ENCODE peak calls at places on chromosome 17, in nine cellular contexts. One of them, this sample, is unnamed.

GRCh38 chr17:14321476-14321949 is 20.6 kb downstream of the HS3ST3B1 start:
- DNase-seq in neuronal stem cell: no peak
- DNase-seq in HuH-7.5: no peak
- DNase-seq in omental fat pad: no peak
- DNase-seq in lower lobe of right lung: no peak
- DNase-seq in fibroblast of lung: peak; percentile 73
- DNase-seq in amniotic stem cell: no peak
- DNase-seq in NCI-H446: no peak
- DNase-seq in activated CD4-positive, alpha-beta T cell treated with anti-CD3 and anti-CD28 coated beads for 24 hours: no peak
- DNase-seq in this sample: no peak

GRCh38 chr17:15278381-15278780 is 13.3 kb upstream of the PMP22 start:
- DNase-seq in neuronal stem cell: no peak
- DNase-seq in HuH-7.5: no peak
- DNase-seq in omental fat pad: no peak
- DNase-seq in lower lobe of right lung: no peak
- DNase-seq in fibroblast of lung: peak; percentile 16
- DNase-seq in amniotic stem cell: no peak
- DNase-seq in NCI-H446: no peak
- DNase-seq in activated CD4-positive, alpha-beta T cell treated with anti-CD3 and anti-CD28 coated beads for 24 hours: no peak
- DNase-seq in this sample: no peak

GRCh38 chr17:63366238-63366561 is 79.9 kb downstream of the CYB561 start:
- DNase-seq in neuronal stem cell: no peak
- DNase-seq in HuH-7.5: no peak
- DNase-seq in omental fat pad: no peak
- DNase-seq in lower lobe of right lung: no peak
- DNase-seq in fibroblast of lung: no peak
- DNase-seq in amniotic stem cell: no peak
- DNase-seq in NCI-H446: no peak
- DNase-seq in activated CD4-positive, alpha-beta T cell treated with anti-CD3 and anti-CD28 coated beads for 24 hours: no peak
- DNase-seq in this sample: no peak

GRCh38 chr17:65023791-65024190 is 32.7 kb downstream of the GNA13 start:
- DNase-seq in neuronal stem cell: no peak
- DNase-seq in HuH-7.5: no peak
- DNase-seq in omental fat pad: no peak
- DNase-seq in lower lobe of right lung: no peak
- DNase-seq in fibroblast of lung: no peak
- DNase-seq in amniotic stem cell: no peak
- DNase-seq in NCI-H446: peak; percentile 4
- DNase-seq in activated CD4-positive, alpha-beta T cell treated with anti-CD3 and anti-CD28 coated beads for 24 hours: no peak
- DNase-seq in this sample: no peak

GRCh38 chr17:76685366-76685765 is 25.4 kb downstream of the MXRA7 start:
- DNase-seq in neuronal stem cell: no peak
- DNase-seq in HuH-7.5: no peak
- DNase-seq in omental fat pad: no peak
- DNase-seq in lower lobe of right lung: no peak
- DNase-seq in fibroblast of lung: no peak
- DNase-seq in amniotic stem cell: no peak
- DNase-seq in NCI-H446: no peak
- DNase-seq in activated CD4-positive, alpha-beta T cell treated with anti-CD3 and anti-CD28 coated beads for 24 hours: no peak
- DNase-seq in this sample: no peak

GRCh38 chr17:46123607-46124006 is 69.6 kb downstream of the KANSL1 start:
- DNase-seq in neuronal stem cell: no peak
- DNase-seq in HuH-7.5: no peak
- DNase-seq in omental fat pad: no peak
- DNase-seq in lower lobe of right lung: no peak
- DNase-seq in fibroblast of lung: no peak
- DNase-seq in amniotic stem cell: no peak
- DNase-seq in NCI-H446: no peak
- DNase-seq in activated CD4-positive, alpha-beta T cell treated with anti-CD3 and anti-CD28 coated beads for 24 hours: no peak
- DNase-seq in this sample: no peak

GRCh38 chr17:9643611-9644010 is 1.7 kb upstream of the USP43 start:
- DNase-seq in neuronal stem cell: no peak
- DNase-seq in HuH-7.5: no peak
- DNase-seq in omental fat pad: no peak
- DNase-seq in lower lobe of right lung: no peak
- DNase-seq in fibroblast of lung: peak; percentile 69
- DNase-seq in amniotic stem cell: no peak
- DNase-seq in NCI-H446: no peak
- DNase-seq in activated CD4-positive, alpha-beta T cell treated with anti-CD3 and anti-CD28 coated beads for 24 hours: no peak
- DNase-seq in this sample: no peak

GRCh38 chr17:57557793-57558681 is 187.1 kb downstream of the CCDC182 start:
- DNase-seq in neuronal stem cell: no peak
- DNase-seq in HuH-7.5: no peak
- DNase-seq in omental fat pad: no peak
- DNase-seq in lower lobe of right lung: no peak
- DNase-seq in fibroblast of lung: peak; percentile 86
- DNase-seq in amniotic stem cell: peak; percentile 18
- DNase-seq in NCI-H446: no peak
- DNase-seq in activated CD4-positive, alpha-beta T cell treated with anti-CD3 and anti-CD28 coated beads for 24 hours: no peak
- DNase-seq in this sample: peak; percentile 82

GRCh38 chr17:19020016-19020415 is 15.5 kb upstream of the FAM83G start:
- DNase-seq in neuronal stem cell: no peak
- DNase-seq in HuH-7.5: no peak
- DNase-seq in omental fat pad: no peak
- DNase-seq in lower lobe of right lung: no peak
- DNase-seq in fibroblast of lung: no peak
- DNase-seq in amniotic stem cell: no peak
- DNase-seq in NCI-H446: no peak
- DNase-seq in activated CD4-positive, alpha-beta T cell treated with anti-CD3 and anti-CD28 coated beads for 24 hours: no peak
- DNase-seq in this sample: no peak

GRCh38 chr17:37516131-37516561 is 26.5 kb downstream of the DUSP14 start:
- DNase-seq in neuronal stem cell: no peak
- DNase-seq in HuH-7.5: no peak
- DNase-seq in omental fat pad: no peak
- DNase-seq in lower lobe of right lung: no peak
- DNase-seq in fibroblast of lung: peak; percentile 81
- DNase-seq in amniotic stem cell: no peak
- DNase-seq in NCI-H446: no peak
- DNase-seq in activated CD4-positive, alpha-beta T cell treated with anti-CD3 and anti-CD28 coated beads for 24 hours: no peak
- DNase-seq in this sample: no peak

GRCh38 chr17:49252148-49252682 is 21.6 kb upstream of the PHOSPHO1 start:
- DNase-seq in neuronal stem cell: no peak
- DNase-seq in HuH-7.5: no peak
- DNase-seq in omental fat pad: no peak
- DNase-seq in lower lobe of right lung: peak; percentile 56
- DNase-seq in fibroblast of lung: no peak
- DNase-seq in amniotic stem cell: no peak
- DNase-seq in NCI-H446: no peak
- DNase-seq in activated CD4-positive, alpha-beta T cell treated with anti-CD3 and anti-CD28 coated beads for 24 hours: no peak
- DNase-seq in this sample: no peak

GRCh38 chr17:1004769-1005295 is 7.9 kb downstream of the TIMM22 start:
- DNase-seq in neuronal stem cell: no peak
- DNase-seq in HuH-7.5: no peak
- DNase-seq in omental fat pad: no peak
- DNase-seq in lower lobe of right lung: no peak
- DNase-seq in fibroblast of lung: no peak
- DNase-seq in amniotic stem cell: no peak
- DNase-seq in NCI-H446: no peak
- DNase-seq in activated CD4-positive, alpha-beta T cell treated with anti-CD3 and anti-CD28 coated beads for 24 hours: no peak
- DNase-seq in this sample: no peak

GRCh38 chr17:64200080-64201042 is 62.7 kb downstream of the TEX2 start:
- DNase-seq in neuronal stem cell: no peak
- DNase-seq in HuH-7.5: no peak
- DNase-seq in omental fat pad: no peak
- DNase-seq in lower lobe of right lung: no peak
- DNase-seq in fibroblast of lung: peak; percentile 75
- DNase-seq in amniotic stem cell: no peak
- DNase-seq in NCI-H446: no peak
- DNase-seq in activated CD4-positive, alpha-beta T cell treated with anti-CD3 and anti-CD28 coated beads for 24 hours: no peak
- DNase-seq in this sample: no peak

GRCh38 chr17:27579897-27580321 is 51.1 kb upstream of the LGALS9 start:
- DNase-seq in neuronal stem cell: no peak
- DNase-seq in HuH-7.5: no peak
- DNase-seq in omental fat pad: no peak
- DNase-seq in lower lobe of right lung: no peak
- DNase-seq in fibroblast of lung: no peak
- DNase-seq in amniotic stem cell: no peak
- DNase-seq in NCI-H446: no peak
- DNase-seq in activated CD4-positive, alpha-beta T cell treated with anti-CD3 and anti-CD28 coated beads for 24 hours: no peak
- DNase-seq in this sample: no peak

GRCh38 chr17:34755371-34755770 is 176.0 kb downstream of the TMEM132E start:
- DNase-seq in neuronal stem cell: no peak
- DNase-seq in HuH-7.5: no peak
- DNase-seq in omental fat pad: no peak
- DNase-seq in lower lobe of right lung: no peak
- DNase-seq in fibroblast of lung: no peak
- DNase-seq in amniotic stem cell: no peak
- DNase-seq in NCI-H446: no peak
- DNase-seq in activated CD4-positive, alpha-beta T cell treated with anti-CD3 and anti-CD28 coated beads for 24 hours: no peak
- DNase-seq in this sample: no peak

GRCh38 chr17:33140413-33141099 is 148.9 kb downstream of the SPACA3 start:
- DNase-seq in neuronal stem cell: no peak
- DNase-seq in HuH-7.5: no peak
- DNase-seq in omental fat pad: no peak
- DNase-seq in lower lobe of right lung: no peak
- DNase-seq in fibroblast of lung: peak; percentile 8
- DNase-seq in amniotic stem cell: no peak
- DNase-seq in NCI-H446: no peak
- DNase-seq in activated CD4-positive, alpha-beta T cell treated with anti-CD3 and anti-CD28 coated beads for 24 hours: no peak
- DNase-seq in this sample: no peak

GRCh38 chr17:72376486-72377345 is 255.9 kb downstream of the SOX9 start:
- DNase-seq in neuronal stem cell: no peak
- DNase-seq in HuH-7.5: no peak
- DNase-seq in omental fat pad: no peak
- DNase-seq in lower lobe of right lung: no peak
- DNase-seq in fibroblast of lung: no peak
- DNase-seq in amniotic stem cell: no peak
- DNase-seq in NCI-H446: peak; percentile 49
- DNase-seq in activated CD4-positive, alpha-beta T cell treated with anti-CD3 and anti-CD28 coated beads for 24 hours: no peak
- DNase-seq in this sample: no peak

GRCh38 chr17:61007980-61008379 is 330.3 kb downstream of the BCAS3 start:
- DNase-seq in neuronal stem cell: no peak
- DNase-seq in HuH-7.5: no peak
- DNase-seq in omental fat pad: no peak
- DNase-seq in lower lobe of right lung: no peak
- DNase-seq in fibroblast of lung: no peak
- DNase-seq in amniotic stem cell: no peak
- DNase-seq in NCI-H446: no peak
- DNase-seq in activated CD4-positive, alpha-beta T cell treated with anti-CD3 and anti-CD28 coated beads for 24 hours: no peak
- DNase-seq in this sample: no peak

GRCh38 chr17:76827736-76828135 is 40.5 kb upstream of the MGAT5B start:
- DNase-seq in neuronal stem cell: no peak
- DNase-seq in HuH-7.5: no peak
- DNase-seq in omental fat pad: no peak
- DNase-seq in lower lobe of right lung: no peak
- DNase-seq in fibroblast of lung: no peak
- DNase-seq in amniotic stem cell: no peak
- DNase-seq in NCI-H446: no peak
- DNase-seq in activated CD4-positive, alpha-beta T cell treated with anti-CD3 and anti-CD28 coated beads for 24 hours: no peak
- DNase-seq in this sample: no peak

GRCh38 chr17:65297384-65297783 is 160.2 kb downstream of the RGS9 start:
- DNase-seq in neuronal stem cell: no peak
- DNase-seq in HuH-7.5: no peak
- DNase-seq in omental fat pad: no peak
- DNase-seq in lower lobe of right lung: no peak
- DNase-seq in fibroblast of lung: peak; percentile 40
- DNase-seq in amniotic stem cell: no peak
- DNase-seq in NCI-H446: no peak
- DNase-seq in activated CD4-positive, alpha-beta T cell treated with anti-CD3 and anti-CD28 coated beads for 24 hours: no peak
- DNase-seq in this sample: no peak

GRCh38 chr17:16988749-16989229 is 16.9 kb upstream of the TNFRSF13B start:
- DNase-seq in neuronal stem cell: no peak
- DNase-seq in HuH-7.5: no peak
- DNase-seq in omental fat pad: no peak
- DNase-seq in lower lobe of right lung: no peak
- DNase-seq in fibroblast of lung: peak; percentile 17
- DNase-seq in amniotic stem cell: no peak
- DNase-seq in NCI-H446: no peak
- DNase-seq in activated CD4-positive, alpha-beta T cell treated with anti-CD3 and anti-CD28 coated beads for 24 hours: no peak
- DNase-seq in this sample: no peak

GRCh38 chr17:49694847-49695697 is 12.7 kb downstream of the SLC35B1 start:
- DNase-seq in neuronal stem cell: peak; percentile 57
- DNase-seq in HuH-7.5: peak; percentile 39
- DNase-seq in omental fat pad: peak; percentile 93
- DNase-seq in lower lobe of right lung: no peak
- DNase-seq in fibroblast of lung: no peak
- DNase-seq in amniotic stem cell: no peak
- DNase-seq in NCI-H446: peak; percentile 31
- DNase-seq in activated CD4-positive, alpha-beta T cell treated with anti-CD3 and anti-CD28 coated beads for 24 hours: peak; percentile 68
- DNase-seq in this sample: no peak

GRCh38 chr17:60817187-60817586 is 139.5 kb downstream of the BCAS3 start:
- DNase-seq in neuronal stem cell: no peak
- DNase-seq in HuH-7.5: no peak
- DNase-seq in omental fat pad: no peak
- DNase-seq in lower lobe of right lung: no peak
- DNase-seq in fibroblast of lung: peak; percentile 93
- DNase-seq in amniotic stem cell: peak; percentile 60
- DNase-seq in NCI-H446: no peak
- DNase-seq in activated CD4-positive, alpha-beta T cell treated with anti-CD3 and anti-CD28 coated beads for 24 hours: no peak
- DNase-seq in this sample: peak; percentile 47

GRCh38 chr17:622356-622755 is 92.3 kb downstream of the VPS53 start:
- DNase-seq in neuronal stem cell: no peak
- DNase-seq in HuH-7.5: no peak
- DNase-seq in omental fat pad: no peak
- DNase-seq in lower lobe of right lung: no peak
- DNase-seq in fibroblast of lung: peak; percentile 88
- DNase-seq in amniotic stem cell: no peak
- DNase-seq in NCI-H446: no peak
- DNase-seq in activated CD4-positive, alpha-beta T cell treated with anti-CD3 and anti-CD28 coated beads for 24 hours: no peak
- DNase-seq in this sample: peak; percentile 31

GRCh38 chr17:16486373-16487250 is 5.4 kb downstream of the LRRC75A start:
- DNase-seq in neuronal stem cell: no peak
- DNase-seq in HuH-7.5: no peak
- DNase-seq in omental fat pad: no peak
- DNase-seq in lower lobe of right lung: peak; percentile 89
- DNase-seq in fibroblast of lung: peak; percentile 75
- DNase-seq in amniotic stem cell: no peak
- DNase-seq in NCI-H446: peak; percentile 91
- DNase-seq in activated CD4-positive, alpha-beta T cell treated with anti-CD3 and anti-CD28 coated beads for 24 hours: no peak
- DNase-seq in this sample: peak; percentile 37